ENCODE peak calls at places on chromosomes 5 and 9, in ten cellular contexts. One of them, this sample, is unnamed.

GRCh38 chr9:35905912-35906679 is at the start of gene HRCT1:
- DNase-seq in IMR-90: peak
- DNase-seq in fibroblast of mammary gland: peak
- DNase-seq in GM20000: no peak
- DNase-seq in tibial nerve: peak
- DNase-seq in fibroblast of lung: peak
- DNase-seq in GM23338: no peak
- DNase-seq in endothelial cell: no peak
- DNase-seq in HL-60: no peak
- DNase-seq in WTC11: no peak
- DNase-seq in this sample: peak

GRCh38 chr5:108634951-108635288 is 112.8 kb upstream of the FER start:
- DNase-seq in GM20000: peak
- DNase-seq in WTC11: no peak
- DNase-seq in HL-60: no peak
- DNase-seq in fibroblast of mammary gland: no peak
- DNase-seq in IMR-90: peak
- DNase-seq in tibial nerve: no peak
- DNase-seq in endothelial cell: no peak
- DNase-seq in GM23338: no peak
- DNase-seq in fibroblast of lung: no peak
- DNase-seq in this sample: no peak

GRCh38 chr5:39024005-39024404 is 50.2 kb downstream of the RICTOR start:
- DNase-seq in tibial nerve: no peak
- DNase-seq in fibroblast of mammary gland: no peak
- DNase-seq in HL-60: no peak
- DNase-seq in endothelial cell: no peak
- DNase-seq in IMR-90: no peak
- DNase-seq in fibroblast of lung: peak
- DNase-seq in GM23338: peak
- DNase-seq in WTC11: peak
- DNase-seq in GM20000: no peak
- DNase-seq in this sample: no peak

GRCh38 chr5:23457780-23458179 is 49.6 kb upstream of the PRDM9 start:
- DNase-seq in fibroblast of lung: no peak
- DNase-seq in tibial nerve: no peak
- DNase-seq in GM20000: no peak
- DNase-seq in HL-60: no peak
- DNase-seq in endothelial cell: no peak
- DNase-seq in GM23338: no peak
- DNase-seq in WTC11: no peak
- DNase-seq in fibroblast of mammary gland: no peak
- DNase-seq in IMR-90: no peak
- DNase-seq in this sample: no peak

GRCh38 chr5:135051872-135052271 is 17.8 kb upstream of the PITX1 start:
- DNase-seq in WTC11: no peak
- DNase-seq in fibroblast of lung: no peak
- DNase-seq in HL-60: no peak
- DNase-seq in IMR-90: no peak
- DNase-seq in GM20000: no peak
- DNase-seq in GM23338: no peak
- DNase-seq in tibial nerve: no peak
- DNase-seq in fibroblast of mammary gland: no peak
- DNase-seq in endothelial cell: no peak
- DNase-seq in this sample: no peak

GRCh38 chr9:88682431-88682831 is 147.5 kb downstream of the NXNL2 start:
- DNase-seq in tibial nerve: no peak
- DNase-seq in endothelial cell: no peak
- DNase-seq in HL-60: no peak
- DNase-seq in fibroblast of lung: peak
- DNase-seq in GM20000: no peak
- DNase-seq in IMR-90: no peak
- DNase-seq in fibroblast of mammary gland: peak
- DNase-seq in WTC11: no peak
- DNase-seq in GM23338: no peak
- DNase-seq in this sample: no peak

GRCh38 chr5:130514984-130515690 is 610.9 kb downstream of the CHSY3 start:
- DNase-seq in WTC11: no peak
- DNase-seq in IMR-90: peak
- DNase-seq in GM23338: no peak
- DNase-seq in fibroblast of lung: peak
- DNase-seq in fibroblast of mammary gland: peak
- DNase-seq in HL-60: no peak
- DNase-seq in GM20000: no peak
- DNase-seq in tibial nerve: no peak
- DNase-seq in endothelial cell: no peak
- DNase-seq in this sample: peak

GRCh38 chr9:108844856-108845255 is 10.9 kb downstream of the ACTL7B start:
- DNase-seq in HL-60: no peak
- DNase-seq in IMR-90: no peak
- DNase-seq in endothelial cell: no peak
- DNase-seq in WTC11: no peak
- DNase-seq in GM20000: no peak
- DNase-seq in fibroblast of mammary gland: no peak
- DNase-seq in GM23338: no peak
- DNase-seq in fibroblast of lung: no peak
- DNase-seq in tibial nerve: no peak
- DNase-seq in this sample: no peak

GRCh38 chr5:24294324-24294723 is 350.5 kb downstream of the CDH10 start:
- DNase-seq in HL-60: no peak
- DNase-seq in fibroblast of lung: no peak
- DNase-seq in GM23338: no peak
- DNase-seq in fibroblast of mammary gland: no peak
- DNase-seq in endothelial cell: no peak
- DNase-seq in tibial nerve: no peak
- DNase-seq in IMR-90: no peak
- DNase-seq in GM20000: no peak
- DNase-seq in WTC11: no peak
- DNase-seq in this sample: no peak

GRCh38 chr5:178469011-178469974 is 120.9 kb downstream of the COL23A1 start:
- DNase-seq in endothelial cell: no peak
- DNase-seq in tibial nerve: no peak
- DNase-seq in WTC11: no peak
- DNase-seq in HL-60: no peak
- DNase-seq in fibroblast of mammary gland: no peak
- DNase-seq in IMR-90: no peak
- DNase-seq in GM23338: no peak
- DNase-seq in fibroblast of lung: no peak
- DNase-seq in GM20000: no peak
- DNase-seq in this sample: no peak

GRCh38 chr5:158701406-158702177 is 398.1 kb downstream of the EBF1 start:
- DNase-seq in HL-60: no peak
- DNase-seq in fibroblast of mammary gland: peak
- DNase-seq in GM23338: no peak
- DNase-seq in IMR-90: no peak
- DNase-seq in tibial nerve: no peak
- DNase-seq in WTC11: no peak
- DNase-seq in GM20000: no peak
- DNase-seq in endothelial cell: no peak
- DNase-seq in fibroblast of lung: peak
- DNase-seq in this sample: peak

GRCh38 chr9:14433293-14433818 is 119.4 kb upstream of the NFIB start:
- DNase-seq in IMR-90: no peak
- DNase-seq in GM23338: no peak
- DNase-seq in GM20000: no peak
- DNase-seq in endothelial cell: no peak
- DNase-seq in WTC11: no peak
- DNase-seq in HL-60: no peak
- DNase-seq in tibial nerve: no peak
- DNase-seq in fibroblast of lung: peak
- DNase-seq in fibroblast of mammary gland: no peak
- DNase-seq in this sample: no peak

GRCh38 chr5:123220616-123221146 is 131.6 kb downstream of the PRDM6 start:
- DNase-seq in fibroblast of lung: no peak
- DNase-seq in HL-60: no peak
- DNase-seq in fibroblast of mammary gland: peak
- DNase-seq in GM23338: no peak
- DNase-seq in WTC11: no peak
- DNase-seq in IMR-90: no peak
- DNase-seq in endothelial cell: no peak
- DNase-seq in tibial nerve: no peak
- DNase-seq in GM20000: no peak
- DNase-seq in this sample: no peak

GRCh38 chr9:82783045-82783444 is 279.9 kb downstream of the RASEF start:
- DNase-seq in WTC11: no peak
- DNase-seq in GM20000: no peak
- DNase-seq in endothelial cell: no peak
- DNase-seq in fibroblast of mammary gland: no peak
- DNase-seq in GM23338: no peak
- DNase-seq in tibial nerve: no peak
- DNase-seq in HL-60: no peak
- DNase-seq in fibroblast of lung: no peak
- DNase-seq in IMR-90: no peak
- DNase-seq in this sample: no peak

GRCh38 chr5:91311697-91312501 is 71.2 kb downstream of the ARRDC3 start:
- DNase-seq in GM23338: peak
- DNase-seq in endothelial cell: no peak
- DNase-seq in fibroblast of mammary gland: peak
- DNase-seq in HL-60: peak
- DNase-seq in IMR-90: peak
- DNase-seq in WTC11: no peak
- DNase-seq in tibial nerve: peak
- DNase-seq in GM20000: peak
- DNase-seq in fibroblast of lung: peak
- DNase-seq in this sample: peak
- TF ChIP-seq CTCF in GM23338: no peak
- TF ChIP-seq CTCF in endothelial cell: no peak
- TF ChIP-seq CTCF in fibroblast of mammary gland: no peak
- TF ChIP-seq CTCF in HL-60: no peak
- TF ChIP-seq CTCF in IMR-90: no peak
- TF ChIP-seq CTCF in WTC11: no peak
- TF ChIP-seq CTCF in tibial nerve: no peak
- TF ChIP-seq CTCF in GM20000: no peak
- TF ChIP-seq CTCF in fibroblast of lung: no peak
- TF ChIP-seq CTCF in this sample: peak

DNA sequence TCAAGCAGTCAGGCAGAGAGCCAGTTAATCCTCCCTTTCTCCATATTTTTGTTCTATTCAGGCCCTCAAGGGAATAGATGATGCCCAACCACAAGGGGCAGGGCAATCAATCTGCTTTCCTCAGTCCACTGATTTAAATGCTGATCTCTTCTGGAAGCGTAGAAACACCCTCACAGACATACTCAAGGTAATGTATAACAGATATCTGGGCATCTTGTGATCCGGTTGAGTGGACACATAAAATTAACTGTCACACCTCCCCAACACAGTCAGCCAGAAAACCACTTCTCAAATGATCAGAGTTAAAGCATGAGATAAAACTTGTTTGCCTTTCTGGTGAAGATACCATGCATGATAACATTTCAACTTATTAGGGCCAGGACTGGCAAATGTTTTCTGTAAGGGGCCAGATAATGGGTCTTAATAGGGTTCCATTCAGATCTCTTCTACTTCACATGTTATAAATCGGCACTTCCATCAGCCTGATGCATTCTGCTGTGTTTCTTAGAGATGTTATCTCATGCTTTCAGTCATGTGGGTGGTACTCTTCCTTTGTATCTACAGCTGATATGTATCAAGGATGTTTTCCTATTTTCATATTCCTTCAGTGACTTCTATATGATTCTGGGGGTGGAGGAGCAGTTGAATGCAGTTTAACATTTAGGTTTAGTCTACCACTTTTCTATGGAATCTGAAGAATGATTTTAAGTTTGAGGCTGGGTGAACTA is 58.9 kb upstream of the CNTLN start:
- DNase-seq in GM23338: no peak
- DNase-seq in tibial nerve: no peak
- DNase-seq in HL-60: no peak
- DNase-seq in endothelial cell: no peak
- DNase-seq in GM20000: no peak
- DNase-seq in WTC11: no peak
- DNase-seq in fibroblast of lung: no peak
- DNase-seq in IMR-90: no peak
- DNase-seq in fibroblast of mammary gland: peak
- DNase-seq in this sample: no peak
- TF ChIP-seq CTCF in GM23338: peak
- TF ChIP-seq CTCF in tibial nerve: no peak
- TF ChIP-seq CTCF in HL-60: no peak
- TF ChIP-seq CTCF in endothelial cell: no peak
- TF ChIP-seq CTCF in GM20000: no peak
- TF ChIP-seq CTCF in WTC11: no peak
- TF ChIP-seq CTCF in fibroblast of lung: no peak
- TF ChIP-seq CTCF in IMR-90: no peak
- TF ChIP-seq CTCF in fibroblast of mammary gland: no peak
- TF ChIP-seq CTCF in this sample: no peak

GRCh38 chr9:128431207-128431606 is 10.6 kb downstream of the CERCAM start:
- DNase-seq in GM23338: no peak
- DNase-seq in endothelial cell: no peak
- DNase-seq in tibial nerve: no peak
- DNase-seq in IMR-90: no peak
- DNase-seq in HL-60: no peak
- DNase-seq in fibroblast of lung: no peak
- DNase-seq in GM20000: no peak
- DNase-seq in WTC11: no peak
- DNase-seq in fibroblast of mammary gland: no peak
- DNase-seq in this sample: no peak

GRCh38 chr9:128424268-128424780 is 3.7 kb downstream of the CERCAM start:
- DNase-seq in IMR-90: no peak
- DNase-seq in GM20000: no peak
- DNase-seq in GM23338: no peak
- DNase-seq in fibroblast of mammary gland: no peak
- DNase-seq in tibial nerve: no peak
- DNase-seq in fibroblast of lung: no peak
- DNase-seq in WTC11: no peak
- DNase-seq in HL-60: no peak
- DNase-seq in endothelial cell: no peak
- DNase-seq in this sample: no peak

GRCh38 chr9:128428644-128429504 is 8.2 kb downstream of the CERCAM start:
- DNase-seq in IMR-90: no peak
- DNase-seq in HL-60: no peak
- DNase-seq in GM20000: no peak
- DNase-seq in fibroblast of lung: peak
- DNase-seq in fibroblast of mammary gland: peak
- DNase-seq in WTC11: no peak
- DNase-seq in GM23338: no peak
- DNase-seq in endothelial cell: no peak
- DNase-seq in tibial nerve: no peak
- DNase-seq in this sample: no peak

GRCh38 chr9:128434340-128434739 is 13.7 kb downstream of the CERCAM start:
- DNase-seq in GM20000: no peak
- DNase-seq in GM23338: no peak
- DNase-seq in IMR-90: no peak
- DNase-seq in tibial nerve: no peak
- DNase-seq in fibroblast of lung: no peak
- DNase-seq in fibroblast of mammary gland: no peak
- DNase-seq in endothelial cell: no peak
- DNase-seq in WTC11: no peak
- DNase-seq in HL-60: no peak
- DNase-seq in this sample: no peak

GRCh38 chr9:128429505-128430086 is 8.9 kb downstream of the CERCAM start:
- DNase-seq in HL-60: no peak
- DNase-seq in endothelial cell: no peak
- DNase-seq in GM20000: no peak
- DNase-seq in tibial nerve: no peak
- DNase-seq in fibroblast of mammary gland: no peak
- DNase-seq in WTC11: no peak
- DNase-seq in fibroblast of lung: no peak
- DNase-seq in GM23338: no peak
- DNase-seq in IMR-90: no peak
- DNase-seq in this sample: no peak
- TF ChIP-seq CTCF in HL-60: no peak
- TF ChIP-seq CTCF in endothelial cell: no peak
- TF ChIP-seq CTCF in GM20000: no peak
- TF ChIP-seq CTCF in tibial nerve: no peak
- TF ChIP-seq CTCF in fibroblast of mammary gland: no peak
- TF ChIP-seq CTCF in WTC11: no peak
- TF ChIP-seq CTCF in fibroblast of lung: no peak
- TF ChIP-seq CTCF in GM23338: no peak
- TF ChIP-seq CTCF in IMR-90: no peak
- TF ChIP-seq CTCF in this sample: no peak

GRCh38 chr9:26656003-26656940 is 236.3 kb downstream of the CAAP1 start:
- DNase-seq in WTC11: peak
- DNase-seq in endothelial cell: peak
- DNase-seq in GM20000: no peak
- DNase-seq in fibroblast of lung: peak
- DNase-seq in GM23338: peak
- DNase-seq in fibroblast of mammary gland: peak
- DNase-seq in tibial nerve: peak
- DNase-seq in HL-60: no peak
- DNase-seq in IMR-90: peak
- DNase-seq in this sample: peak
- TF ChIP-seq CTCF in WTC11: peak
- TF ChIP-seq CTCF in endothelial cell: peak
- TF ChIP-seq CTCF in GM20000: no peak
- TF ChIP-seq CTCF in fibroblast of lung: peak
- TF ChIP-seq CTCF in GM23338: peak
- TF ChIP-seq CTCF in fibroblast of mammary gland: peak
- TF ChIP-seq CTCF in tibial nerve: peak
- TF ChIP-seq CTCF in HL-60: no peak
- TF ChIP-seq CTCF in IMR-90: peak
- TF ChIP-seq CTCF in this sample: peak